ENCODE peak calls at places on chromosomes 13 and 19, in ten cellular contexts. G is lower leg skin; O is activated CD4-positive, alpha-beta T cell treated with anti-CD3 and anti-CD28 coated beads, Interleukin-2, amount 50 U/mL, for 4 hours; I is stimulated activated CD8-positive, alpha-beta memory T cell treated with anti-CD3 and anti-CD28 coated beads, Interleukin-12 subunit alpha, Interleukin-12 subunit beta, amount 100 ng/mL, for 4 hours; S is retinal pigment epithelial cell; V is AG10803; C is DMS153; B is AG09309; Q is adrenal gland; Z is T-helper 2 cell. P is an unnamed sample.

GRCh38 chr13:90928109-90928508 is 419.4 kb upstream of the MIR17HG start:
- DNase-seq in G (no peak), C (no peak), V (no peak), Q (no peak), Z (no peak), I (no peak), S (no peak), B (no peak), O (no peak), P (no peak)

GRCh38 chr13:59494560-59494970 is 669.2 kb downstream of the DIAPH3 start:
- DNase-seq in B (no peak), V (peak), I (no peak), S (peak), Q (peak), Z (no peak), C (no peak), G (no peak), O (no peak), P (peak)

GRCh38 chr13:41345921-41346589 is 35.0 kb downstream of the NAA16 start:
- DNase-seq in Q (no peak), B (no peak), S (no peak), V (no peak), G (no peak), Z (no peak), I (no peak), C (no peak), O (no peak), P (no peak)

GRCh38 chr19:17339088-17339741 is 1.9 kb downstream of the GTPBP3 start:
- DNase-seq in G (no peak), Z (peak), Q (peak), B (no peak), S (no peak), C (no peak), V (no peak), I (no peak), O (peak), P (no peak)

GRCh38 chr19:8307965-8308866 is at the start of gene CD320:
- DNase-seq in I (peak), O (peak), C (peak), Z (peak), V (peak), B (peak), Q (peak), G (peak), S (peak), P (peak)

GRCh38 chr13:113794086-113794485 is 35.1 kb downstream of the TMEM255B start:
- DNase-seq in O (no peak), I (no peak), G (peak), V (no peak), C (no peak), B (no peak), Z (no peak), Q (no peak), S (no peak), P (no peak)

GRCh38 chr19:24063312-24063711 is 23.7 kb upstream of the ZNF254 start:
- DNase-seq in S (no peak), C (no peak), V (no peak), O (no peak), I (no peak), G (peak), Q (no peak), Z (no peak), B (no peak), P (no peak)

GRCh38 chr13:112748947-112749346 is 59.1 kb downstream of the ATP11A start:
- DNase-seq in I (no peak), C (no peak), B (no peak), G (peak), V (peak), O (no peak), Z (no peak), Q (peak), S (no peak), P (no peak)

GRCh38 chr13:113502686-113503085 is 12.2 kb upstream of the DCUN1D2 start:
- DNase-seq in V (no peak), S (no peak), O (no peak), C (no peak), Z (no peak), G (no peak), Q (no peak), B (no peak), I (no peak), P (no peak)

GRCh38 chr13:50378513-50378970 is 363.3 kb downstream of the KCNRG start:
- DNase-seq in V (no peak), Z (no peak), G (no peak), S (peak), C (no peak), O (no peak), B (no peak), Q (no peak), I (no peak), P (no peak)

GRCh38 chr13:51834581-51835158 is 10.3 kb downstream of the TMEM272 start:
- DNase-seq in S (no peak), G (no peak), C (no peak), Z (no peak), B (no peak), Q (no peak), V (no peak), O (no peak), I (no peak), P (no peak)